ENCODE peak calls at places on chromosome 5, in ten cellular contexts. E is psoas muscle; J is neuronal stem cell; D is fibroblast of lung; T is testis; C is GM23338; P is CD8-positive, alpha-beta memory T cell; A is lower lobe of right lung; R is uterus; Z is HCT116. I is an unnamed sample.

GRCh38 chr5:36407396-36407795 is 105.7 kb upstream of the RANBP3L start:
- DNase-seq in E (no peak), J (no peak), D (no peak), T (no peak), C (no peak), P (no peak), A (no peak), R (no peak), Z (no peak), I (no peak)

GRCh38 chr5:138241688-138242547 is 28.8 kb upstream of the CDC23 start:
- DNase-seq in E (peak), J (peak), D (peak), T (peak), C (peak), P (no peak), A (peak), R (peak), Z (no peak), I (peak)

GRCh38 chr5:54703568-54704255 is 186.2 kb downstream of the SNX18 start:
- DNase-seq in E (no peak), J (no peak), D (no peak), T (no peak), C (no peak), P (no peak), A (no peak), R (no peak), Z (no peak), I (no peak)

GRCh38 chr5:570886-571285 is 41.3 kb upstream of the CEP72 start:
- DNase-seq in E (no peak), J (no peak), D (no peak), T (no peak), C (no peak), P (no peak), A (no peak), R (no peak), Z (no peak), I (no peak)

GRCh38 chr5:5360878-5361520 is 61.5 kb upstream of the ICE1 start:
- DNase-seq in E (no peak), J (peak), D (no peak), T (no peak), C (no peak), P (no peak), A (no peak), R (no peak), Z (no peak), I (no peak)

GRCh38 chr5:33311893-33312292 is 128.9 kb upstream of the TARS1 start:
- DNase-seq in E (no peak), J (no peak), D (peak), T (no peak), C (no peak), P (no peak), A (no peak), R (no peak), Z (peak), I (no peak)

GRCh38 chr5:110221036-110221435 is 505.4 kb downstream of the TMEM232 start:
- DNase-seq in E (no peak), J (no peak), D (no peak), T (no peak), C (no peak), P (no peak), A (no peak), R (no peak), Z (no peak), I (no peak)

GRCh38 chr5:43491325-43491724 is 7.7 kb upstream of the TMEM267 start:
- DNase-seq in E (no peak), J (no peak), D (no peak), T (no peak), C (no peak), P (no peak), A (no peak), R (no peak), Z (no peak), I (no peak)

GRCh38 chr5:95347516-95348140 is 43.5 kb upstream of the FAM81B start:
- DNase-seq in E (no peak), J (no peak), D (no peak), T (no peak), C (no peak), P (no peak), A (no peak), R (no peak), Z (no peak), I (no peak)

GRCh38 chr5:144697847-144698262 is 527.2 kb downstream of the KCTD16 start:
- DNase-seq in E (no peak), J (no peak), D (peak), T (no peak), C (peak), P (no peak), A (no peak), R (no peak), Z (no peak), I (no peak)

DNA sequence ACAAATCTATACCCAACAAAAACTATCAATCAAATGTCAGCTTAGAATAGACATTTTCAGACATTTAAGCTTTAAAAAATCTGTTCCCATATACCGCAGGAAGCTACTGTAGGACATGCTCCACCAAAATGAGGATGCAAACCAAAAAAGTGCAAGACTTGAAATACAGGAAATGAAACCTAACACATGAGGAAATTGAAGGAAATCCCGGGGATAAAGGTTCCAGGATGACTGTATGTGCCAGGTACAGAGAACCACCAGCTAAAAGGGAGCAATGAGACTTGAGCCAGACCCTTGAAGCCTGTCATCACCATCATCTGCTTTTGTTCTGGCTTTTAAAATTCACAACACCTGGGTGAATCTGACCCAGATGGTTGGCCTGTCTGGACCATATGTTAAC is 21.4 kb downstream of the DIAPH1 start:
- DNase-seq in E (no peak), J (no peak), D (no peak), T (no peak), C (no peak), P (no peak), A (no peak), R (no peak), Z (no peak), I (no peak)
- H3K27ac ChIP-seq in E (peak), J (no peak), D (no peak), T (no peak), C (peak), P (no peak), A (no peak), R (no peak), Z (no peak), I (peak)

GRCh38 chr5:140106101-140106500 is 7.8 kb upstream of the PURA start:
- DNase-seq in E (no peak), J (no peak), D (no peak), T (no peak), C (no peak), P (no peak), A (no peak), R (no peak), Z (no peak), I (no peak)

GRCh38 chr5:140109050-140109817 is 4.7 kb upstream of the PURA start:
- DNase-seq in E (no peak), J (no peak), D (peak), T (peak), C (peak), P (no peak), A (no peak), R (peak), Z (no peak), I (no peak)

GRCh38 chr5:140108093-140109049 is 5.5 kb upstream of the PURA start:
- DNase-seq in E (peak), J (no peak), D (no peak), T (peak), C (peak), P (no peak), A (peak), R (peak), Z (no peak), I (peak)

GRCh38 chr5:140107312-140108092 is 6.4 kb upstream of the PURA start:
- DNase-seq in E (peak), J (peak), D (peak), T (peak), C (peak), P (peak), A (peak), R (peak), Z (peak), I (peak)

DNA sequence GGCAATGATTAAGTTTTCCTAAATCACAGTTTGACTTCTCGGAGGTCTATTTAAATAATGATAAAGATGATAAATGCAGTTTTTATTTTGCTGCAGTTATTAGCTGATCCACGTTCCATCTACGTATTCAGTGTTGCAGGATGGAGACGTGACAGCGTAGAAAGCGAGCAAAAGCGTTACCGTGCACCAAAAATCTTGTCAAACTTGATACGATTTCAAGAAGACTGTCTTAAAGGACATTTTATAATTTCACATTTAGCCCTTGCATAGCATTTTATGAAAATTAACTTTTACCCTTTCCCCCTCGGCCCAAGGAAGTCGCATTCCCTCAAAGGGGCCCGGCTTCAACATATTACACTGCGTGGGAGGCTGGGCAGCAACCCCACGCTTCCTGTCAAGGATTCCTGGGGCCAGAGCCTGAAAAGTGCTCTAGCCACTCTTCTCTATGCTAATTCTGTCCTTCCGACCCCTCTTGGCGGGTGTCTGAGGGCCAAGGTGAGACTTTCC is 7.1 kb upstream of the PURA start:
- DNase-seq in E (no peak), J (no peak), D (no peak), T (no peak), C (no peak), P (no peak), A (no peak), R (no peak), Z (no peak), I (no peak)
- H3K27ac ChIP-seq in E (peak), J (no peak), D (peak), T (peak), C (no peak), P (peak), A (peak), R (peak), Z (peak), I (peak)

GRCh38 chr5:176965633-176966032 is 40.9 kb downstream of the UIMC1 start:
- DNase-seq in E (no peak), J (no peak), D (no peak), T (no peak), C (no peak), P (no peak), A (no peak), R (no peak), Z (no peak), I (no peak)
- H3K27ac ChIP-seq in E (no peak), J (no peak), D (no peak), T (no peak), C (no peak), P (no peak), A (no peak), R (no peak), Z (no peak), I (no peak)

DNA sequence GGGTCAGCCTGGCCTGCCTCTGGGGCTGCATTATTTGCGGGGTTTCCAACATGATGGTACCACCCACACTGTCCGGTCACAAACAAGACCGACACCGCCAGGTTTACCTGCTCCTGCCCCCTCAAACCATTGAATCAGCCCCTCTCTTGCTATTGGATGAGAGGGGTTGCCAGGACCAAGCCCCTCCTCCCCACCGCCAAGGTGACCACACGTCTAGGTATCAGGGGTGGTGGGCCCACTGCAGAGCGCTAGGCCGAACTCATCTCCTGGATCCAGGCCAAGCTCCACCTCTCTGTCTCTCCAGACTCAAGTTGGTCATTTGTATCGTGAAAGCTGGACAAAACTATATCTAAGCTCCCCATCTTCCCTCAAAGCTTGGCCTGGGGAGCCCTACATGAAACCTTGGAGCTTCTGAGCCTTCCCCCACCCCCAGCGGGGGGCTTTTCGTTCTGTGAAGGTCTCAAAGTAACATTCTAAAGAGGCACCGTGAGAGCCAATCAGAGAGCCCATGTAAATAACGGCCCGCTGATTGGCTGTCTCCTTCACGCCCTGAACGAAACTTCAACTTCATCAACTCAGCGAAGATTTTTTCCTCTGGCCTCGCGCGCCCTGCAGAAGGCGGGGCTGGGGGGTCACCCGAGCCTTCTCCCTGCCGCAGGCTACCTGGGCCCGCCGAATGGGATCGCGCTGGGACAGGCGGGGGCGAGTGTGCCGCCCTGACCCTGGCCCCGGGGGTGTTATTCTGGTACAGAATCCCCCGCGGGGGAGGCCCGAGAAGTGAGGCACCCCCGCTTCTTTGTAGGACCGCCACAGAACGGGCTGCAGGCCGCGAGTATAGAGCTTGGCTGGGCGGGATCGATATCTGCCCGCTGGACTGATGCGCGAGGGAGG is 49.6 kb upstream of the PSD2 start:
- DNase-seq in E (peak), J (peak), D (peak), T (peak), C (peak), P (peak), A (peak), R (peak), Z (peak), I (peak)
- H3K27ac ChIP-seq in E (no peak), J (no peak), D (peak), T (peak), C (no peak), P (no peak), A (no peak), R (no peak), Z (peak), I (no peak)

GRCh38 chr5:72245517-72246238 is 74.4 kb downstream of the MRPS27 start:
- DNase-seq in E (no peak), J (no peak), D (no peak), T (no peak), C (no peak), P (no peak), A (no peak), R (no peak), Z (no peak), I (no peak)

GRCh38 chr5:72244862-72245371 is 75.1 kb downstream of the MRPS27 start:
- DNase-seq in E (no peak), J (no peak), D (peak), T (peak), C (peak), P (no peak), A (no peak), R (no peak), Z (peak), I (no peak)

GRCh38 chr5:72248352-72249032 is 71.5 kb downstream of the MRPS27 start:
- DNase-seq in E (peak), J (no peak), D (peak), T (peak), C (peak), P (no peak), A (no peak), R (peak), Z (peak), I (peak)

GRCh38 chr5:72246954-72247442 is 73.0 kb downstream of the MRPS27 start:
- DNase-seq in E (no peak), J (no peak), D (peak), T (no peak), C (no peak), P (no peak), A (no peak), R (no peak), Z (no peak), I (no peak)

GRCh38 chr5:72246239-72246580 is 73.8 kb downstream of the MRPS27 start:
- DNase-seq in E (no peak), J (no peak), D (no peak), T (no peak), C (no peak), P (no peak), A (no peak), R (no peak), Z (no peak), I (no peak)
- H3K27ac ChIP-seq in E (peak), J (no peak), D (no peak), T (peak), C (peak), P (no peak), A (no peak), R (peak), Z (no peak), I (peak)

GRCh38 chr5:56321236-56321881 is 88.2 kb upstream of the ANKRD55 start:
- DNase-seq in E (no peak), J (no peak), D (no peak), T (no peak), C (no peak), P (no peak), A (no peak), R (no peak), Z (no peak), I (no peak)

GRCh38 chr5:56317923-56318561 is 84.9 kb upstream of the ANKRD55 start:
- DNase-seq in E (no peak), J (no peak), D (no peak), T (no peak), C (no peak), P (no peak), A (no peak), R (no peak), Z (no peak), I (no peak)

GRCh38 chr5:56322592-56322991 is 89.5 kb upstream of the ANKRD55 start:
- DNase-seq in E (no peak), J (no peak), D (no peak), T (no peak), C (no peak), P (no peak), A (no peak), R (no peak), Z (no peak), I (no peak)

GRCh38 chr5:56320686-56321085 is 87.6 kb upstream of the ANKRD55 start:
- DNase-seq in E (no peak), J (no peak), D (no peak), T (no peak), C (no peak), P (no peak), A (no peak), R (no peak), Z (no peak), I (no peak)

DNA sequence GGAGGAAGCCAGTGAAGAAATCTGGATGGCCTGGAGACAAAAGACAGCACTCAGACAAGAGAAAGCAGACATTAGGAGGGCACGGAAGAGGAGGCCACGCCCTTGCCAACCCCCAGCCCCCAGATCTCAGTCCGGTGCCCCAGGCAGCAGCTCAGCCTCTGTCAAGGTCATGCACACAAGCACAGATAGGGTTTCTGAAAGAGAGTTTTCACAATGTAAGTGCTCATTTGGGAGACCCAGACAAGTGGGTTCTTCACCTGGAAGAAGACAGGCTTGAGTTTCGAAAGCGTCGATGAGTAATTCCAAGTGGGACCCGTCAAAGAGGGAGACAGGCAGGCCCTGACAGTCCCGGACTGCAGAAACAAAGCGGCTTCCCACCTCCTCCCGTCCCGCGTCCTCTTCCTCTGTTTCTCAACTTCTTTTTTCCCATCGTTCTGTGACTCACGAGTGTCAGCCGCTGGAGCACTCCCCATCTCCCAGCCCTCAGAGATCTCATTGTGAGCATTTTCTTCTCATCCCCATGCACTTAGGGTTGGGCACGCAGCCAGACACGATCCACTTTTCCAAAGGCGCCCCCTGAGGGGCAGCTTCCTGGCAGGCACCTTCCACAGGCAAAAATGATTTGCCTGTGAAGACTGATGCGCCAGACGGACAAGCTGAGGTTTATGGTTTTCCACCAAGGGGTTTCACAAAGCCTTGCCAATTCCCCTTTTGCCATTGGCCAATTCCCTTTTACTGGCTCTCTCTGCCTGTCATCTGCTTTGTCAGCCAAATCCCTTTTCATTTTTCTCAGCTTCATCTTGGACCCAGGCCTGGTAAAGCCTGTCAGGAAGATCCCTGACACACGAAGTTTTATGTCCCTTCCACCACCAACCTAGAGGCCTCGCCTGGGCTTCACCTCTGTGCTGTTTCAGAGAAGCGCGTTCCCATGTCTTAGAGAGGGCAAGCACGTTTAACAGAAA is 86.4 kb upstream of the ANKRD55 start:
- DNase-seq in E (peak), J (no peak), D (peak), T (peak), C (no peak), P (no peak), A (peak), R (peak), Z (no peak), I (peak)
- H3K27ac ChIP-seq in E (peak), J (no peak), D (no peak), T (peak), C (no peak), P (no peak), A (no peak), R (peak), Z (no peak), I (peak)

DNA sequence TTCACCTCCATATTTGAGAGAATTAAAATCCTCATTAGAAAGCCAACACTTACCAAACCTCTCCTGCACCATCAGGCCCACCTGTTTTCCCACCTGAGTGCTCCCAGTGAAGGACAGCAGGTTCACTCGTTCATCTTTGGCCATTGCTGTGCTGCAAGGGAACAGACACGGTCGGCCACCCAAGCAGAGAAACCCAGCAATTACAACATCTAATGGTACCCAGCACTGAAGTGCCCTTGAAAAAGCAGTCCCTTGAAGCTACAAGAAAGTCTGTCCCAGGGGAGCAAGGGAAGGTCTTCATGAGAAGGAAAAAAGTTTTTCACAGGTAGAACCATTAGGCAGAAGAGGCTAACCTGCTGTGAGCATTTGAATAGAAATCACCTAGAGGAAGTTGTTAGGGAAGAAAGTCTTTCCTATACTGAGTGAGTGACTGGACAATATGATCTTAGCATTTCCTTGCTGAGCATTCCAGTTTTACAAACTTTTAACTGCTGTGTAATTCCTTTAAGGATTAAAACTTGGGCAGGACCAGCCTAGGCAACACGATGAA is 26.7 kb downstream of the ALDH7A1 start:
- DNase-seq in E (no peak), J (no peak), D (no peak), T (no peak), C (peak), P (no peak), A (no peak), R (no peak), Z (no peak), I (no peak)
- H3K27ac ChIP-seq in E (no peak), J (no peak), D (no peak), T (no peak), C (peak), P (no peak), A (no peak), R (no peak), Z (no peak), I (no peak)

I was measured in right cardiac atrium.